ENCODE peak calls at places on chromosomes 11 and 22, in six cellular contexts. A is RWPE1, O is cardiac muscle cell, R is A549, N is tibial artery, E is adrenal gland. P is an unnamed sample.

GRCh38 chr11:129280027-129280811 is 88.1 kb upstream of the ARHGAP32 start:
- DNase-seq in A (no peak), O (no peak), R (no peak), N (no peak), E (peak), P (peak)

GRCh38 chr22:46914481-46914880 is 152.0 kb downstream of the TBC1D22A start:
- DNase-seq in O (no peak), A (no peak), R (no peak), N (no peak), E (no peak), P (no peak)

GRCh38 chr22:28171135-28171534 is 252.1 kb upstream of the PITPNB start:
- DNase-seq in N (no peak), A (no peak), E (no peak), R (no peak), O (no peak), P (no peak)

GRCh38 chr11:128728767-128729587 is 35.1 kb downstream of the FLI1 start:
- DNase-seq in O (no peak), N (no peak), R (no peak), E (no peak), A (no peak), P (no peak)

GRCh38 chr11:130646881-130647280 is 198.4 kb downstream of the ADAMTS15 start:
- DNase-seq in R (no peak), E (no peak), O (no peak), N (no peak), A (no peak), P (no peak)

GRCh38 chr11:17423533-17424310 is 35.3 kb upstream of the KCNJ11 start:
- DNase-seq in N (no peak), E (no peak), R (no peak), A (no peak), O (no peak), P (no peak)

GRCh38 chr11:69775163-69775755 is at the start of gene FGF4:
- DNase-seq in E (no peak), A (no peak), R (no peak), O (peak), N (no peak), P (no peak)

GRCh38 chr11:65560555-65561418 is 2.6 kb upstream of the LTBP3 start:
- DNase-seq in R (peak), E (no peak), N (peak), A (no peak), O (peak), P (no peak)

GRCh38 chr22:35397095-35397904 is 2.6 kb upstream of the MCM5 start:
- DNase-seq in O (no peak), E (peak), A (no peak), N (no peak), R (no peak), P (no peak)

GRCh38 chr11:103923473-103923931 is 112.9 kb upstream of the DDI1 start:
- DNase-seq in N (no peak), R (peak), A (peak), E (no peak), O (peak), P (no peak)

GRCh38 chr11:46559815-46560214 is 34.0 kb downstream of the AMBRA1 start:
- DNase-seq in R (no peak), N (no peak), O (no peak), A (no peak), E (no peak), P (no peak)

GRCh38 chr11:19819148-19819547 is 106.5 kb downstream of the NAV2 start:
- DNase-seq in A (no peak), O (no peak), N (no peak), R (no peak), E (no peak), P (no peak)

GRCh38 chr11:131868769-131869482 is 498.5 kb downstream of the NTM start:
- DNase-seq in O (no peak), N (no peak), R (no peak), E (no peak), A (no peak), P (no peak)

GRCh38 chr11:60718524-60719316 is 5.8 kb upstream of the MS4A18 start:
- DNase-seq in N (no peak), A (no peak), R (no peak), E (no peak), O (no peak), P (no peak)

GRCh38 chr11:75277211-75277805 is 36.7 kb downstream of the TPBGL start:
- DNase-seq in O (no peak), N (peak), A (no peak), R (no peak), E (peak), P (no peak)

GRCh38 chr11:83436855-83437254 is 150.7 kb upstream of the CCDC90B start:
- DNase-seq in O (no peak), R (no peak), N (no peak), E (no peak), A (no peak), P (no peak)

GRCh38 chr11:88307749-88308425 is 29.6 kb downstream of the CTSC start:
- DNase-seq in E (no peak), O (no peak), A (no peak), N (no peak), R (no peak), P (no peak)

GRCh38 chr11:133966924-133967598 is 10.3 kb upstream of the IGSF9B start:
- DNase-seq in N (no peak), E (no peak), R (peak), O (peak), A (no peak), P (no peak)

GRCh38 chr22:23815781-23816551 is 22.8 kb downstream of the DERL3 start:
- DNase-seq in N (no peak), E (no peak), A (no peak), R (no peak), O (no peak), P (no peak)

GRCh38 chr11:130049260-130049659 is 20.4 kb upstream of the APLP2 start:
- DNase-seq in A (no peak), O (no peak), R (no peak), N (no peak), E (no peak), P (no peak)

GRCh38 chr11:124313131-124313530 is 618 bp downstream of the OR8D1 start:
- DNase-seq in E (no peak), R (no peak), N (no peak), O (no peak), A (no peak), P (no peak)

GRCh38 chr22:30830907-30831306 is 136.2 kb downstream of the OSBP2 start:
- DNase-seq in R (peak), A (peak), E (peak), O (no peak), N (no peak), P (peak)

GRCh38 chr11:76380977-76381719 is at the start of the genes GVQW3 and THAP12:
- DNase-seq in R (peak), O (peak), A (peak), E (peak), N (peak), P (peak)
- TF ChIP-seq CTCF in R (peak), O (no peak), A (peak), E (no peak), N (no peak), P (no peak)

GRCh38 chr22:27075028-27075678 is 417.8 kb downstream of the MIAT start:
- DNase-seq in R (no peak), E (no peak), A (no peak), O (peak), N (no peak), P (no peak)
- TF ChIP-seq CTCF in R (no peak), E (no peak), A (no peak), O (no peak), N (no peak), P (no peak)

GRCh38 chr11:117940736-117941135 is 11.5 kb upstream of the TMPRSS13 start:
- DNase-seq in A (no peak), N (no peak), R (no peak), E (no peak), O (no peak), P (no peak)
- TF ChIP-seq CTCF in A (no peak), N (no peak), R (no peak), E (no peak), O (no peak), P (no peak)

GRCh38 chr11:117479372-117479771 is 151.7 kb downstream of the CEP164 start:
- DNase-seq in O (no peak), R (no peak), A (no peak), N (no peak), E (no peak), P (no peak)
- TF ChIP-seq CTCF in O (no peak), R (no peak), A (no peak), N (no peak), E (no peak), P (peak)

DNA sequence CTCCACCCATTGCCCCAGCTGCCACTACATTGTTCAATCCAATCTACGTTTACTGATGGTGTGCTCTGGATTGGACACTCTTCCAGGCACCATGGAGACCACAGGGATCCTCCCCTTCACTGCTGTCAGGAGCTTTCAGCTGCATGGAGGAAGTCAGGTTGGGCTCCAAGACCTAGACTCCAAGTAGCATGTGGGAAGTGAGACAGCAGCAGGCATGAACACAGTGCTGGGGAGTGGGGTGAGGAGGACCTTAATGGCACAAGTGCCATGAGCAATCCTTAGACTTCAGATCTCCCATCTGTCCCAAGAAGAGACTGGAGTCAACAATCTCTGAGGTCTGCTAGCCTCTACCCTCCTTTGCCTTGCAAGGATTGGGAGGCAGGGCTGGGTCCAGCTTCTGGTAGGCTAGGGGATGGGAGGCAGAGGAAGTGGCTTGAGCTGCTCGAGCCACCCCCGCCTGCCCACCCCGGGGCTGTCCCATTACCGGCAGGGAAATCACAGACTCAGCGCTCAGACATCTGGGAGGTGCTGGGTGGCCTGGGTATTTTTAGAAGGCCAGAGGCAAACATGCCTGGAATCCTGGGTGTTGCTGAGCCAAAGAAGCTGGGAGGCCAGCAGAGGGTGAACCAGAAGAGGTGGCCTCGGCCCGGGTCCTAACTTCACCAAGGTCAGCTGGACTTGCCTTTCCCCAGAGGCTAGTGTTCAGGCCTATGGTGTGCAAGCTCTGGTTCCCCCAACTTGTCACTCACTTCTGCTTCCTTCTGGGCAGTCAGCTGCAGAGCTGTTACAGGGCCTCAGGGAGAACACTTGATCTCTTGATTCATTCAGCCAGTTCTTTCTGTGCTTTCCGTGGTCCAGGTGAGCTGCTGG is 15.3 kb upstream of the FCHSD2 start:
- DNase-seq in N (peak), A (no peak), R (no peak), O (peak), E (peak), P (peak)
- TF ChIP-seq CTCF in N (no peak), A (no peak), R (no peak), O (no peak), E (no peak), P (no peak)